ENCODE peak calls at places on chromosome 15, in ten cellular contexts. H, R, Z, F, W, I, X, M, Y and N are unnamed samples.

GRCh38 chr15:92316586-92317295 is 76.9 kb upstream of the ST8SIA2 start:
- DNase-seq in Y (no peak), I (no peak), M (no peak), R (no peak), W (no peak), X (no peak), Z (no peak), H (no peak), F (no peak), N (no peak)

GRCh38 chr15:49415638-49416037 is 7.4 kb upstream of the FGF7 start:
- DNase-seq in R (no peak), X (peak; percentile 35), I (no peak), Y (peak; percentile 12), F (peak; percentile 88), Z (peak; percentile 92), M (no peak), W (no peak), H (no peak), N (no peak)

GRCh38 chr15:53447053-53447574 is 312.3 kb downstream of the WDR72 start:
- DNase-seq in R (no peak), X (no peak), Z (no peak), M (no peak), W (no peak), F (no peak), I (no peak), Y (no peak), H (no peak), N (no peak)

GRCh38 chr15:73932381-73933191 is 6.3 kb downstream of the LOXL1 start:
- DNase-seq in H (no peak), F (no peak), X (peak; percentile 61), I (peak; percentile 6), W (no peak), Y (no peak), Z (no peak), M (no peak), R (no peak), N (no peak)

GRCh38 chr15:46442196-46442595 is 807.4 kb downstream of the SQOR start:
- DNase-seq in M (no peak), W (no peak), Z (peak; percentile 76), X (no peak), F (no peak), I (peak; percentile 21), R (no peak), Y (peak; percentile 99), H (no peak), N (no peak)

GRCh38 chr15:87939838-87940457 is 316.6 kb downstream of the NTRK3 start:
- DNase-seq in M (no peak), F (no peak), X (no peak), R (no peak), I (no peak), Z (no peak), W (no peak), Y (no peak), H (no peak), N (no peak)

GRCh38 chr15:36742696-36743095 is 163.3 kb downstream of the CDIN1 start:
- DNase-seq in Y (peak; percentile 85), R (no peak), M (no peak), H (no peak), Z (no peak), I (no peak), X (no peak), F (no peak), W (no peak), N (no peak)

GRCh38 chr15:85381850-85382751 is 1.7 kb downstream of the AKAP13 start:
- DNase-seq in H (no peak), Y (no peak), F (no peak), I (no peak), Z (peak; percentile 74), R (no peak), W (no peak), X (peak; percentile 15), M (no peak), N (no peak)

GRCh38 chr15:90482124-90483011 is 47.4 kb upstream of the CRTC3 start:
- DNase-seq in R (peak; percentile 55), X (peak; percentile 78), Z (peak; percentile 64), M (peak; percentile 35), W (no peak), H (peak; percentile 33), F (peak; percentile 78), I (no peak), Y (peak; percentile 33), N (no peak)

GRCh38 chr15:101675796-101676582 is 23.8 kb upstream of the TM2D3 start:
- DNase-seq in H (peak; percentile 67), M (peak; percentile 15), F (peak; percentile 77), W (no peak), R (no peak), I (no peak), X (peak; percentile 7), Z (peak; percentile 87), Y (peak; percentile 56), N (no peak)

GRCh38 chr15:90038639-90039095 is 37.5 kb downstream of the ZNF710 start:
- DNase-seq in H (no peak), I (no peak), Y (no peak), W (no peak), X (no peak), F (no peak), R (no peak), Z (no peak), M (no peak), N (no peak)

GRCh38 chr15:41899854-41900442 is 6.1 kb upstream of the SPTBN5 start:
- DNase-seq in W (no peak), Z (no peak), Y (no peak), H (no peak), X (no peak), M (no peak), F (no peak), R (peak; percentile 83), I (no peak), N (peak; percentile 45)

GRCh38 chr15:97235285-97235985 is 725.1 kb upstream of the ARRDC4 start:
- DNase-seq in Y (peak; percentile 42), H (peak; percentile 32), X (peak; percentile 71), Z (peak; percentile 64), R (peak; percentile 3), W (peak; percentile 19), F (peak; percentile 74), I (peak; percentile 40), M (peak; percentile 66), N (peak; percentile 58)

GRCh38 chr15:67025719-67026118 is 39.7 kb upstream of the SMAD3 start:
- DNase-seq in H (no peak), M (no peak), Y (peak; percentile 83), F (peak; percentile 72), I (peak; percentile 64), R (no peak), W (no peak), X (peak; percentile 76), Z (peak; percentile 77), N (peak; percentile 83)

GRCh38 chr15:75903331-75904240 is at the start of gene FBXO22:
- DNase-seq in X (peak; percentile 90), F (peak; percentile 97), Y (peak; percentile 78), W (peak; percentile 16), H (peak; percentile 75), M (peak; percentile 87), Z (peak; percentile 92), I (peak; percentile 95), R (peak; percentile 61), N (peak; percentile 96)

GRCh38 chr15:40103124-40103858 is 5.4 kb downstream of the BMF start:
- DNase-seq in I (peak; percentile 90), W (no peak), F (peak; percentile 94), X (peak; percentile 71), Z (peak; percentile 81), M (no peak), H (no peak), R (peak; percentile 70), Y (no peak), N (peak; percentile 93)

GRCh38 chr15:90087454-90088154 is 14.7 kb downstream of the IDH2 start:
- DNase-seq in Y (no peak), M (no peak), F (no peak), R (no peak), I (peak; percentile 44), Z (peak; percentile 51), H (no peak), X (peak; percentile 32), W (peak; percentile 52), N (peak; percentile 70)

GRCh38 chr15:96514607-96515285 is 184.2 kb downstream of the NR2F2 start:
- DNase-seq in M (no peak), F (no peak), R (no peak), X (no peak), W (no peak), Z (no peak), H (no peak), I (no peak), Y (no peak), N (no peak)

GRCh38 chr15:85443593-85444328 is 63.4 kb downstream of the AKAP13 start:
- DNase-seq in W (no peak), Z (peak; percentile 85), F (peak; percentile 39), I (no peak), R (no peak), H (no peak), M (peak; percentile 42), X (peak; percentile 77), Y (peak; percentile 67), N (no peak)

GRCh38 chr15:32029862-32030781 is at the start of gene CHRNA7:
- DNase-seq in M (peak; percentile 71), Z (peak; percentile 19), Y (no peak), R (no peak), H (no peak), X (peak; percentile 19), I (peak; percentile 71), F (peak; percentile 59), W (peak; percentile 24), N (peak; percentile 85)

GRCh38 chr15:25065876-25066275 is 111.1 kb downstream of the SNRPN start:
- DNase-seq in W (no peak), Y (no peak), H (no peak), I (no peak), X (no peak), R (no peak), F (no peak), Z (no peak), M (no peak), N (no peak)

GRCh38 chr15:58484794-58485600 is 53.2 kb downstream of the LIPC start:
- DNase-seq in I (no peak), H (no peak), Y (no peak), W (no peak), F (no peak), X (no peak), R (no peak), Z (no peak), M (no peak), N (no peak)

GRCh38 chr15:57694264-57694663 is 12.2 kb upstream of the POLR2M start:
- DNase-seq in F (peak; percentile 75), I (no peak), H (no peak), R (no peak), W (no peak), X (no peak), Y (no peak), Z (no peak), M (no peak), N (no peak)

GRCh38 chr15:69346112-69346511 is 47.4 kb downstream of the PAQR5 start:
- DNase-seq in W (no peak), F (peak; percentile 22), H (no peak), Y (no peak), M (no peak), R (no peak), Z (no peak), X (no peak), I (no peak), N (no peak)

GRCh38 chr15:66886241-66886675 is 179.1 kb upstream of the SMAD3 start:
- DNase-seq in H (no peak), X (no peak), F (no peak), Y (no peak), W (no peak), R (no peak), Z (no peak), M (no peak), I (no peak), N (no peak)

GRCh38 chr15:71237456-71238188 is 122.4 kb downstream of the THSD4 start:
- DNase-seq in M (no peak), X (peak; percentile 84), F (peak; percentile 48), Y (peak; percentile 93), R (no peak), I (peak; percentile 83), W (peak; percentile 33), Z (peak; percentile 93), H (peak; percentile 75), N (peak; percentile 89)

GRCh38 chr15:88635343-88635742 is 3.5 kb upstream of the ISG20 start:
- DNase-seq in X (no peak), M (no peak), I (no peak), R (no peak), Y (no peak), W (no peak), Z (peak; percentile 81), H (no peak), F (peak; percentile 31), N (no peak)

GRCh38 chr15:56886450-56886856 is 32.0 kb upstream of the TCF12 start:
- DNase-seq in M (no peak), X (no peak), R (no peak), H (no peak), F (no peak), Z (no peak), I (no peak), W (no peak), Y (no peak), N (peak; percentile 10)